ENCODE peak calls at places on chromosomes 2 and 18, in four cellular contexts. V, P, W and U are unnamed samples.

GRCh38 chr2:24586955-24587354 is 95.9 kb downstream of the NCOA1 start:
- DNase-seq in V (no peak), P (no peak), W (no peak), U (no peak)

GRCh38 chr2:69335291-69335690 is 51.7 kb downstream of the GFPT1 start:
- DNase-seq in V (no peak), P (no peak), W (no peak), U (no peak)

GRCh38 chr2:215633360-215633759 is 197.5 kb upstream of the FN1 start:
- DNase-seq in V (no peak), P (no peak), W (no peak), U (no peak)

GRCh38 chr18:3910507-3910906 is 460.5 kb downstream of the TGIF1 start:
- DNase-seq in V (no peak), P (no peak), W (no peak), U (no peak)

GRCh38 chr2:68745006-68745405 is 10.4 kb downstream of the ARHGAP25 start:
- DNase-seq in V (no peak), P (no peak), W (no peak), U (no peak)

GRCh38 chr18:29191263-29191662 is 1014.3 kb upstream of the CDH2 start:
- DNase-seq in V (no peak), P (peak), W (no peak), U (no peak)

GRCh38 chr2:29797916-29798315 is 123.5 kb downstream of the ALK start:
- DNase-seq in V (no peak), P (no peak), W (no peak), U (no peak)

GRCh38 chr2:240392084-240392947 is 43.1 kb upstream of the GPC1 start:
- DNase-seq in V (no peak), P (peak), W (no peak), U (no peak)

GRCh38 chr2:209472871-209473270 is 49.0 kb downstream of the MAP2 start:
- DNase-seq in V (no peak), P (no peak), W (no peak), U (no peak)

GRCh38 chr2:188529710-188530109 is 238.0 kb downstream of the GULP1 start:
- DNase-seq in V (no peak), P (no peak), W (no peak), U (no peak)

DNA sequence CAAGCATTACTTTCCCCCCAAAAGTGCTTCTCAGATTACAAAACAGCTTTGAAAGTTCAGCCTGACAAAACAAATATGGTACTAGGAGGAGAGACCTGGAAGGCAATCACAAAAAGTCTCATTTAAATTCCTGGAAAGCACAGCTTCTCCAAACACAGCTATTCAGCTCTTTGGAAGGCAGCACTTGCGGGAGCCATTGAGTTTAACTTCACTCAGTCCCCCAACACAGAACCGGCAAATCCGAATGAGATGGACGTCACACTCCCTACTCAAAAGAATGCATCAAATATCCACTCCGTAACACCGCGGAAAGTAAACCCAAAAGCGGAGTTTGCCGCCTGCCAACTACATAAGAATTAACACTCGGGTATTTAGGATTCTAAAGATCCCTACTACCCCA is 641 bp downstream of the ST6GAL2 start:
- DNase-seq in V (no peak), P (peak), W (no peak), U (no peak)
- H3K4me3 ChIP-seq in V (no peak), P (peak), W (peak), U (peak)

GRCh38 chr2:98761909-98762308 is 31.0 kb upstream of the MGAT4A start:
- DNase-seq in V (no peak), P (no peak), W (no peak), U (no peak)

GRCh38 chr2:98761267-98761781 is 30.4 kb upstream of the MGAT4A start:
- DNase-seq in V (no peak), P (no peak), W (no peak), U (no peak)

GRCh38 chr2:98757904-98758421 is 27.0 kb upstream of the MGAT4A start:
- DNase-seq in V (peak), P (no peak), W (peak), U (no peak)

GRCh38 chr2:98759338-98759737 is 28.4 kb upstream of the MGAT4A start:
- DNase-seq in V (no peak), P (no peak), W (no peak), U (no peak)

GRCh38 chr2:98759827-98760625 is 29.1 kb upstream of the MGAT4A start:
- DNase-seq in V (no peak), P (no peak), W (no peak), U (no peak)
- H3K4me3 ChIP-seq in V (no peak), P (no peak), W (no peak), U (no peak)

GRCh38 chr18:25503567-25504081 is 151.7 kb upstream of the ZNF521 start:
- DNase-seq in V (peak), P (peak), W (peak), U (no peak)
- H3K4me3 ChIP-seq in V (peak), P (peak), W (peak), U (peak)

GRCh38 chr2:85437488-85438290 is 19.2 kb downstream of the SH2D6 start:
- DNase-seq in V (no peak), P (peak), W (no peak), U (peak)
- H3K4me3 ChIP-seq in V (peak), P (peak), W (peak), U (peak)

GRCh38 chr18:22872894-22873537 is 60.1 kb upstream of the RBBP8 start:
- DNase-seq in V (no peak), P (no peak), W (no peak), U (no peak)
- H3K4me3 ChIP-seq in V (no peak), P (no peak), W (peak), U (no peak)

GRCh38 chr2:47655563-47655880 is 127.4 kb upstream of the MSH6 start:
- DNase-seq in V (no peak), P (no peak), W (no peak), U (no peak)
- H3K4me3 ChIP-seq in V (no peak), P (no peak), W (no peak), U (no peak)

GRCh38 chr2:238875161-238875530 is 27.3 kb downstream of the TWIST2 start:
- DNase-seq in V (no peak), P (no peak), W (no peak), U (no peak)
- H3K4me3 ChIP-seq in V (no peak), P (no peak), W (no peak), U (no peak)

GRCh38 chr2:6308986-6309385 is 556.7 kb downstream of the CMPK2 start:
- DNase-seq in V (no peak), P (no peak), W (no peak), U (no peak)

GRCh38 chr2:6310186-6310909 is 555.4 kb downstream of the CMPK2 start:
- DNase-seq in V (no peak), P (no peak), W (no peak), U (no peak)

GRCh38 chr2:6310910-6311215 is 554.8 kb downstream of the CMPK2 start:
- DNase-seq in V (no peak), P (no peak), W (no peak), U (no peak)

GRCh38 chr2:6312377-6312776 is 553.3 kb downstream of the CMPK2 start:
- DNase-seq in V (no peak), P (no peak), W (no peak), U (no peak)

GRCh38 chr2:6309415-6310185 is 556.1 kb downstream of the CMPK2 start:
- DNase-seq in V (no peak), P (no peak), W (no peak), U (no peak)
- H3K4me3 ChIP-seq in V (no peak), P (no peak), W (no peak), U (no peak)

GRCh38 chr18:62788891-62789290 is 73.5 kb downstream of the PHLPP1 start:
- DNase-seq in V (no peak), P (no peak), W (no peak), U (no peak)
- H3K4me3 ChIP-seq in V (no peak), P (no peak), W (no peak), U (no peak)